ENCODE peak calls at places on chromosomes 16 and 17, in eight cellular contexts. E is PC-3, D is fibroblast of lung, Q is WERI-Rb-1, M is Peyer's patch, Y is heart right ventricle, V is fibroblast of pulmonary artery, A is AG10803. T is an unnamed sample.

GRCh38 chr17:34349748-34350147 is 6.5 kb upstream of the CCL13 start:
- DNase-seq in E (no peak), D (no peak), Q (no peak), M (no peak), Y (no peak), V (no peak), A (no peak), T (no peak)

GRCh38 chr17:27378482-27379200 is 77.6 kb upstream of the KSR1 start:
- DNase-seq in E (no peak), D (no peak), Q (no peak), M (no peak), Y (no peak), V (no peak), A (no peak), T (no peak)

GRCh38 chr16:77961811-77962210 is 60.5 kb upstream of the CLEC3A start:
- DNase-seq in E (no peak), D (no peak), Q (no peak), M (no peak), Y (no peak), V (no peak), A (peak), T (peak)

GRCh38 chr16:86578499-86579267 is at the start of gene FOXL1:
- DNase-seq in E (no peak), D (no peak), Q (no peak), M (no peak), Y (no peak), V (peak), A (peak), T (peak)

GRCh38 chr16:75462804-75463203 is 1.7 kb downstream of the TMEM170A start:
- DNase-seq in E (no peak), D (peak), Q (no peak), M (no peak), Y (no peak), V (no peak), A (no peak), T (no peak)

GRCh38 chr17:6914711-6915110 is 81.1 kb upstream of the ALOX12 start:
- DNase-seq in E (no peak), D (peak), Q (no peak), M (no peak), Y (no peak), V (no peak), A (no peak), T (peak)

GRCh38 chr16:48054881-48055601 is 100.8 kb downstream of the ABCC12 start:
- DNase-seq in E (peak), D (peak), Q (peak), M (no peak), Y (peak), V (peak), A (peak), T (peak)

GRCh38 chr17:27389542-27390140 is 66.6 kb upstream of the KSR1 start:
- DNase-seq in E (no peak), D (no peak), Q (no peak), M (no peak), Y (no peak), V (no peak), A (no peak), T (no peak)

GRCh38 chr16:59698341-59698979 is 964.3 kb upstream of the GOT2 start:
- DNase-seq in E (peak), D (peak), Q (peak), M (no peak), Y (no peak), V (peak), A (peak), T (peak)

GRCh38 chr17:18314059-18314730 is 599 bp downstream of the TOP3A start:
- DNase-seq in E (peak), D (peak), Q (no peak), M (no peak), Y (no peak), V (peak), A (no peak), T (no peak)

GRCh38 chr17:74414510-74414909 is 17.4 kb upstream of the GPRC5C start:
- DNase-seq in E (no peak), D (no peak), Q (no peak), M (no peak), Y (no peak), V (no peak), A (no peak), T (no peak)

GRCh38 chr17:73030501-73030911 is 62.0 kb downstream of the SLC39A11 start:
- DNase-seq in E (no peak), D (peak), Q (peak), M (no peak), Y (no peak), V (peak), A (peak), T (peak)

GRCh38 chr17:68290268-68290954 is 516 bp downstream of the SLC16A6 start:
- DNase-seq in E (peak), D (no peak), Q (peak), M (peak), Y (peak), V (no peak), A (no peak), T (no peak)

GRCh38 chr16:84308120-84308519 is 13.4 kb downstream of the WFDC1 start:
- DNase-seq in E (peak), D (peak), Q (peak), M (no peak), Y (peak), V (peak), A (peak), T (peak)

GRCh38 chr17:10177921-10178788 is 20.3 kb downstream of the GAS7 start:
- DNase-seq in E (no peak), D (no peak), Q (no peak), M (no peak), Y (no peak), V (peak), A (peak), T (peak)

GRCh38 chr17:28875856-28876564 is 21.2 kb downstream of the ERAL1 start:
- DNase-seq in E (no peak), D (no peak), Q (no peak), M (no peak), Y (no peak), V (no peak), A (no peak), T (no peak)

GRCh38 chr16:81748476-81749198 is 30.5 kb upstream of the PLCG2 start:
- DNase-seq in E (no peak), D (no peak), Q (no peak), M (peak), Y (no peak), V (no peak), A (no peak), T (no peak)

GRCh38 chr17:83116311-83116771 is 36.9 kb downstream of the METRNL start:
- DNase-seq in E (no peak), D (no peak), Q (no peak), M (no peak), Y (no peak), V (no peak), A (no peak), T (no peak)

GRCh38 chr17:72697602-72698146 is 394.8 kb downstream of the SLC39A11 start:
- DNase-seq in E (peak), D (no peak), Q (no peak), M (no peak), Y (no peak), V (no peak), A (no peak), T (no peak)

GRCh38 chr17:13320046-13320785 is 281.5 kb downstream of the HS3ST3A1 start:
- DNase-seq in E (no peak), D (no peak), Q (no peak), M (no peak), Y (peak), V (no peak), A (no peak), T (no peak)

GRCh38 chr17:3953542-3953941 is 10.7 kb downstream of the ATP2A3 start:
- DNase-seq in E (no peak), D (no peak), Q (no peak), M (no peak), Y (no peak), V (no peak), A (no peak), T (no peak)

GRCh38 chr16:57810197-57811024 is 8.1 kb upstream of the KIFC3 start:
- DNase-seq in E (peak), D (peak), Q (peak), M (peak), Y (peak), V (peak), A (peak), T (peak)

GRCh38 chr16:72173997-72174396 is 2.0 kb upstream of the PMFBP1 start:
- DNase-seq in E (no peak), D (no peak), Q (no peak), M (no peak), Y (no peak), V (no peak), A (no peak), T (no peak)

GRCh38 chr16:81174644-81175324 is 63.7 kb upstream of the BCO1 start:
- DNase-seq in E (peak), D (no peak), Q (no peak), M (no peak), Y (no peak), V (no peak), A (peak), T (no peak)

GRCh38 chr17:68707032-68707431 is 105.9 kb upstream of the FAM20A start:
- DNase-seq in E (peak), D (no peak), Q (no peak), M (no peak), Y (no peak), V (no peak), A (peak), T (peak)

GRCh38 chr16:81728435-81728834 is 50.7 kb upstream of the PLCG2 start:
- DNase-seq in E (no peak), D (no peak), Q (no peak), M (no peak), Y (no peak), V (no peak), A (no peak), T (no peak)

GRCh38 chr16:88302666-88303065 is 80.1 kb upstream of the ZNF469 start:
- DNase-seq in E (no peak), D (no peak), Q (no peak), M (no peak), Y (no peak), V (no peak), A (no peak), T (no peak)

GRCh38 chr17:40510328-40510648 is 8.9 kb upstream of the TNS4 start:
- DNase-seq in E (peak), D (no peak), Q (peak), M (no peak), Y (no peak), V (no peak), A (no peak), T (peak)

GRCh38 chr17:2916362-2916928 is 120.2 kb downstream of the RAP1GAP2 start:
- DNase-seq in E (no peak), D (no peak), Q (no peak), M (no peak), Y (no peak), V (no peak), A (no peak), T (no peak)

GRCh38 chr17:67452681-67453554 is 75.8 kb downstream of the PITPNC1 start:
- DNase-seq in E (no peak), D (no peak), Q (no peak), M (peak), Y (no peak), V (no peak), A (no peak), T (no peak)

GRCh38 chr17:28575126-28575795 is 1.4 kb downstream of the ALDOC start:
- DNase-seq in E (no peak), D (no peak), Q (no peak), M (no peak), Y (peak), V (no peak), A (no peak), T (no peak)

GRCh38 chr16:48608452-48608851 is 1.5 kb downstream of the N4BP1 start:
- DNase-seq in E (peak), D (no peak), Q (no peak), M (no peak), Y (no peak), V (no peak), A (peak), T (peak)

GRCh38 chr17:47894498-47895253 is 1.4 kb upstream of the SP2 start:
- DNase-seq in E (peak), D (no peak), Q (no peak), M (no peak), Y (no peak), V (no peak), A (no peak), T (no peak)

GRCh38 chr16:684067-684794 is at the start of gene JMJD8:
- DNase-seq in E (peak), D (peak), Q (peak), M (peak), Y (peak), V (peak), A (peak), T (peak)

GRCh38 chr17:39573447-39574298 is 34.0 kb downstream of the NEUROD2 start:
- DNase-seq in E (peak), D (peak), Q (peak), M (peak), Y (peak), V (peak), A (peak), T (peak)

DNA sequence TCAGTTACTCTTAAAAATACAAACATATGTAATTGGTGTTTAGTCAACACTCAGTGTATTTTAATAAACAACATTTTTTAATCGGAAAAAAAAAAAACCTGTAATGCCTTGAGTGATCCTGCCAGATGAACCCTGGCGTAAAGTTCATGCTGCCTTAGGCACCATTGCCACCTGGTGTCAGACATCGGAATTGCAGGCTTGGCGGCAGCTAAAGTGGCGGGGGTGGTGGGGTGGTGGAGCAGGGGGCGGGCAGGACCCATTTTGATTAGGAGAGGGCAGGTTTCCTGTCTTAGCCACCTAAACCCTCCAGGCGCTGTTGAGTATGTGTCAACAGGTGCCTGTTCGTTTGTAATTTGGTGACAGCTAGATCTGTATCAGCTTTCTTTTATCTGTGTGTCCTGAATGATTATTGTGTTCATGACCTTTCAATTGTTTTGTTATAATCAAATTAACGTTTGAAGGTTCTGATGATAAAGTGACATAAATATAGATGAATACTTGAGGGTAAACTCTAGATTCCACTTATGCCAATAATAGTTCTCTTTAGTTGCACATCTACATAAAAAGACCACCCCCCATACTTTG is 588.7 kb downstream of the CDH13 start:
- DNase-seq in E (peak), D (peak), Q (peak), M (no peak), Y (no peak), V (peak), A (no peak), T (peak)
- H3K4me3 ChIP-seq in E (no peak), D (no peak), Q (no peak), M (no peak), Y (no peak), V (no peak), A (no peak), T (no peak)

GRCh38 chr17:45021607-45022287 is 29.7 kb downstream of the DCAKD start:
- DNase-seq in E (peak), D (peak), Q (peak), M (peak), Y (peak), V (peak), A (peak), T (peak)
- TF ChIP-seq CTCF in E (peak), D (peak), Q (peak), M (peak), Y (peak), V (peak), A (peak), T (no peak)

GRCh38 chr17:48995871-48996695 is 1.1 kb upstream of the IGF2BP1 start:
- DNase-seq in E (no peak), D (no peak), Q (peak), M (no peak), Y (no peak), V (no peak), A (no peak), T (no peak)

GRCh38 chr17:48996696-48997102 is 486 bp upstream of the IGF2BP1 start:
- DNase-seq in E (no peak), D (no peak), Q (no peak), M (no peak), Y (no peak), V (no peak), A (no peak), T (no peak)

GRCh38 chr17:48997103-48997826 is at the start of gene IGF2BP1:
- DNase-seq in E (no peak), D (peak), Q (peak), M (no peak), Y (no peak), V (peak), A (peak), T (peak)

GRCh38 chr17:48994548-48995331 is 2.4 kb upstream of the IGF2BP1 start:
- DNase-seq in E (no peak), D (no peak), Q (no peak), M (no peak), Y (no peak), V (no peak), A (no peak), T (no peak)

GRCh38 chr17:48995332-48995870 is 1.8 kb upstream of the IGF2BP1 start:
- DNase-seq in E (no peak), D (peak), Q (peak), M (no peak), Y (no peak), V (peak), A (no peak), T (no peak)
- H3K4me3 ChIP-seq in E (no peak), D (no peak), Q (peak), M (no peak), Y (no peak), V (peak), A (peak), T (no peak)

DNA sequence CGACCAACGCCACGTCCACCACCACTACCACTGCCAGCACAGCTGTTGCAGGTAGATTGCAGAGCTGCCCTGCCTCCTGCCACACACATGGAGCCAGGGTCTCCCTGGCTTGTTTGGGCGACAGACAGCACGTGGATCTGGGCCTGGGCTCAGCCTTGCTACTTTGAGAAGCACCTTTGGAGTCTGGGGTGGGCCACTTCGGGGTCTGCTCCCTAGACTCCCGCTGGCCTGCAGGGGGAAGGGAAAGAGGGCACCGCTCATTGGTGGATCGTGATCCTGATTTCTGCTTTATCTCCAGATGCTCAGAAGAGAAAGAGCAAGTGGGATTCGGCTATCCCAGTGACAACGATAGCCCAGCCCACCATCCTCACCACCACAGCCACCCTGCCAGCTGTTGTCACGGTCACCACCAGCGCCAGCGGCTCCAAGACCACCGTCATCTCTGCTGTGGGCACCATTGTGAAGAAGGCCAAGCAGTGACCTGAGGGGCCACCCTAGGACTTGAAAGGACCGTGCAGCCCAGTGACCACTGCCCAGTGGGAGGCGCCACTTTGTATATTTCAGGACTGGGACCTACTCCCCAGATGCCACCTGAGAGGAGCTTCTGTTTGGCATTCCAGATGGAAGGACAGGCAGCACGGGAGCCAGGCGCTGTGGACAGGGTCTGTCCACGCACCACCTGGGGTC is 15.1 kb upstream of the ITGB4 start:
- DNase-seq in E (no peak), D (no peak), Q (no peak), M (no peak), Y (no peak), V (no peak), A (no peak), T (no peak)
- TF ChIP-seq CTCF in E (peak), D (no peak), Q (no peak), M (no peak), Y (no peak), V (no peak), A (no peak), T (no peak)

T was measured in fibroblast of mammary gland.